ENCODE peak calls at places on chromosomes 12 and 14, in seven cellular contexts. One of them, this sample, is unnamed.
A peak's percentile ranks its signal among the peaks of the same experiment; 100 is the strongest.

GRCh38 chr12:9640024-9640423 is 29.5 kb upstream of the CLEC2D start:
- DNase-seq in GM13977: no peak
- DNase-seq in mammary epithelial cell: no peak
- DNase-seq in RCC 7860: no peak
- DNase-seq in right lobe of liver: no peak
- DNase-seq in AG09309: no peak
- DNase-seq in AG04449: no peak
- DNase-seq in this sample: no peak

GRCh38 chr14:69880051-69880487 is 853 bp downstream of the SMOC1 start:
- DNase-seq in RCC 7860: no peak
- DNase-seq in mammary epithelial cell: peak; percentile 27
- DNase-seq in AG04449: no peak
- DNase-seq in right lobe of liver: no peak
- DNase-seq in AG09309: no peak
- DNase-seq in GM13977: no peak
- DNase-seq in this sample: no peak

GRCh38 chr14:65433646-65434045 is 21.1 kb downstream of the FUT8 start:
- DNase-seq in RCC 7860: no peak
- DNase-seq in right lobe of liver: no peak
- DNase-seq in GM13977: no peak
- DNase-seq in mammary epithelial cell: no peak
- DNase-seq in AG09309: no peak
- DNase-seq in AG04449: no peak
- DNase-seq in this sample: no peak

GRCh38 chr12:14981049-14981448 is 8.2 kb downstream of the PDE6H start:
- DNase-seq in right lobe of liver: peak; percentile 54
- DNase-seq in RCC 7860: no peak
- DNase-seq in GM13977: peak; percentile 9
- DNase-seq in mammary epithelial cell: no peak
- DNase-seq in AG09309: no peak
- DNase-seq in AG04449: no peak
- DNase-seq in this sample: no peak

GRCh38 chr12:117240356-117240755 is 50.1 kb upstream of the FBXO21 start:
- DNase-seq in AG09309: no peak
- DNase-seq in mammary epithelial cell: no peak
- DNase-seq in RCC 7860: no peak
- DNase-seq in right lobe of liver: no peak
- DNase-seq in AG04449: no peak
- DNase-seq in GM13977: no peak
- DNase-seq in this sample: peak; percentile 83

GRCh38 chr14:33987565-33988080 is 36.7 kb upstream of the EGLN3 start:
- DNase-seq in RCC 7860: no peak
- DNase-seq in AG09309: no peak
- DNase-seq in AG04449: no peak
- DNase-seq in GM13977: no peak
- DNase-seq in right lobe of liver: no peak
- DNase-seq in mammary epithelial cell: no peak
- DNase-seq in this sample: no peak

GRCh38 chr12:124030510-124030909 is 57.5 kb downstream of the ZNF664 start:
- DNase-seq in AG04449: peak; percentile 73
- DNase-seq in RCC 7860: no peak
- DNase-seq in right lobe of liver: no peak
- DNase-seq in AG09309: no peak
- DNase-seq in GM13977: no peak
- DNase-seq in mammary epithelial cell: no peak
- DNase-seq in this sample: no peak

GRCh38 chr14:34604990-34605389 is 25.0 kb downstream of the SNX6 start:
- DNase-seq in RCC 7860: no peak
- DNase-seq in GM13977: no peak
- DNase-seq in AG09309: no peak
- DNase-seq in right lobe of liver: no peak
- DNase-seq in mammary epithelial cell: no peak
- DNase-seq in AG04449: no peak
- DNase-seq in this sample: no peak

GRCh38 chr12:97476255-97476654 is 13.7 kb downstream of the RMST start:
- DNase-seq in GM13977: no peak
- DNase-seq in right lobe of liver: no peak
- DNase-seq in AG04449: no peak
- DNase-seq in AG09309: no peak
- DNase-seq in RCC 7860: no peak
- DNase-seq in mammary epithelial cell: no peak
- DNase-seq in this sample: no peak

GRCh38 chr12:47651368-47652254 is 54.2 kb downstream of the RPAP3 start:
- DNase-seq in right lobe of liver: no peak
- DNase-seq in GM13977: peak; percentile 19
- DNase-seq in AG04449: peak; percentile 4
- DNase-seq in RCC 7860: peak; percentile 56
- DNase-seq in AG09309: peak; percentile 24
- DNase-seq in mammary epithelial cell: peak; percentile 55
- DNase-seq in this sample: peak; percentile 70

GRCh38 chr12:69430942-69431603 is 39.1 kb upstream of the FRS2 start:
- DNase-seq in mammary epithelial cell: no peak
- DNase-seq in AG04449: no peak
- DNase-seq in RCC 7860: no peak
- DNase-seq in AG09309: no peak
- DNase-seq in GM13977: no peak
- DNase-seq in right lobe of liver: peak; percentile 63
- DNase-seq in this sample: no peak

GRCh38 chr12:47270782-47271664 is 191.3 kb upstream of the AMIGO2 start:
- DNase-seq in right lobe of liver: no peak
- DNase-seq in AG04449: peak; percentile 85
- DNase-seq in AG09309: peak; percentile 82
- DNase-seq in RCC 7860: peak; percentile 99
- DNase-seq in mammary epithelial cell: peak; percentile 97
- DNase-seq in GM13977: no peak
- DNase-seq in this sample: no peak

GRCh38 chr12:65779091-65779642 is 45.1 kb upstream of the HMGA2 start:
- DNase-seq in mammary epithelial cell: peak; percentile 45
- DNase-seq in GM13977: no peak
- DNase-seq in AG04449: no peak
- DNase-seq in RCC 7860: peak; percentile 49
- DNase-seq in AG09309: peak; percentile 10
- DNase-seq in right lobe of liver: no peak
- DNase-seq in this sample: no peak

GRCh38 chr12:104846056-104846762 is 111.9 kb downstream of the SLC41A2 start:
- DNase-seq in mammary epithelial cell: no peak
- DNase-seq in RCC 7860: no peak
- DNase-seq in GM13977: no peak
- DNase-seq in right lobe of liver: no peak
- DNase-seq in AG04449: no peak
- DNase-seq in AG09309: peak; percentile 14
- DNase-seq in this sample: no peak

GRCh38 chr12:56271031-56271430 is 4.3 kb downstream of the COQ10A start:
- DNase-seq in AG09309: no peak
- DNase-seq in RCC 7860: peak; percentile 11
- DNase-seq in mammary epithelial cell: peak; percentile 16
- DNase-seq in AG04449: no peak
- DNase-seq in GM13977: no peak
- DNase-seq in right lobe of liver: no peak
- DNase-seq in this sample: peak; percentile 21

GRCh38 chr12:83664650-83665049 is 977.9 kb downstream of the TMTC2 start:
- DNase-seq in AG09309: no peak
- DNase-seq in RCC 7860: no peak
- DNase-seq in mammary epithelial cell: no peak
- DNase-seq in right lobe of liver: no peak
- DNase-seq in GM13977: no peak
- DNase-seq in AG04449: no peak
- DNase-seq in this sample: peak; percentile 97

GRCh38 chr14:55245657-55246268 is 25.5 kb upstream of the FBXO34 start:
- DNase-seq in RCC 7860: no peak
- DNase-seq in right lobe of liver: no peak
- DNase-seq in mammary epithelial cell: peak; percentile 21
- DNase-seq in AG04449: no peak
- DNase-seq in AG09309: no peak
- DNase-seq in GM13977: peak; percentile 54
- DNase-seq in this sample: no peak

GRCh38 chr12:55676707-55677106 is 31.0 kb downstream of the ITGA7 start:
- DNase-seq in AG09309: no peak
- DNase-seq in RCC 7860: no peak
- DNase-seq in AG04449: no peak
- DNase-seq in mammary epithelial cell: no peak
- DNase-seq in right lobe of liver: no peak
- DNase-seq in GM13977: no peak
- DNase-seq in this sample: no peak

GRCh38 chr12:109387425-109388166 is 39.9 kb downstream of the MYO1H start:
- DNase-seq in RCC 7860: no peak
- DNase-seq in mammary epithelial cell: peak; percentile 3
- DNase-seq in right lobe of liver: no peak
- DNase-seq in AG09309: no peak
- DNase-seq in AG04449: no peak
- DNase-seq in GM13977: no peak
- DNase-seq in this sample: peak; percentile 78

GRCh38 chr12:115984607-115985006 is 292.9 kb downstream of the MED13L start:
- DNase-seq in right lobe of liver: no peak
- DNase-seq in mammary epithelial cell: no peak
- DNase-seq in GM13977: no peak
- DNase-seq in RCC 7860: no peak
- DNase-seq in AG04449: no peak
- DNase-seq in AG09309: no peak
- DNase-seq in this sample: peak; percentile 85

GRCh38 chr12:97637770-97638169 is 175.2 kb downstream of the RMST start:
- DNase-seq in AG09309: no peak
- DNase-seq in AG04449: no peak
- DNase-seq in GM13977: no peak
- DNase-seq in RCC 7860: no peak
- DNase-seq in mammary epithelial cell: no peak
- DNase-seq in right lobe of liver: no peak
- DNase-seq in this sample: no peak

GRCh38 chr12:103588680-103589079 is 1.6 kb downstream of the STAB2 start:
- DNase-seq in AG04449: no peak
- DNase-seq in GM13977: no peak
- DNase-seq in AG09309: no peak
- DNase-seq in RCC 7860: no peak
- DNase-seq in right lobe of liver: no peak
- DNase-seq in mammary epithelial cell: no peak
- DNase-seq in this sample: no peak

GRCh38 chr12:51893786-51894185 is 5.9 kb downstream of the ANKRD33 start:
- DNase-seq in AG04449: no peak
- DNase-seq in RCC 7860: no peak
- DNase-seq in GM13977: no peak
- DNase-seq in right lobe of liver: no peak
- DNase-seq in AG09309: no peak
- DNase-seq in mammary epithelial cell: no peak
- DNase-seq in this sample: no peak

GRCh38 chr12:66901136-66901932 is 222.5 kb upstream of the GRIP1 start:
- DNase-seq in right lobe of liver: no peak
- DNase-seq in AG09309: no peak
- DNase-seq in GM13977: peak; percentile 26
- DNase-seq in RCC 7860: no peak
- DNase-seq in AG04449: no peak
- DNase-seq in mammary epithelial cell: peak; percentile 24
- DNase-seq in this sample: no peak

GRCh38 chr14:76591270-76591669 is 170.0 kb upstream of the VASH1 start:
- DNase-seq in RCC 7860: no peak
- DNase-seq in mammary epithelial cell: no peak
- DNase-seq in GM13977: no peak
- DNase-seq in AG09309: no peak
- DNase-seq in right lobe of liver: no peak
- DNase-seq in AG04449: no peak
- DNase-seq in this sample: no peak

GRCh38 chr12:77932216-77932615 is 101.5 kb downstream of the NAV3 start:
- DNase-seq in RCC 7860: no peak
- DNase-seq in AG09309: no peak
- DNase-seq in mammary epithelial cell: no peak
- DNase-seq in GM13977: no peak
- DNase-seq in right lobe of liver: no peak
- DNase-seq in AG04449: no peak
- DNase-seq in this sample: peak; percentile 18

GRCh38 chr14:93011650-93012317 is 88.8 kb downstream of the CHGA start:
- DNase-seq in mammary epithelial cell: no peak
- DNase-seq in RCC 7860: no peak
- DNase-seq in AG04449: no peak
- DNase-seq in right lobe of liver: no peak
- DNase-seq in AG09309: no peak
- DNase-seq in GM13977: no peak
- DNase-seq in this sample: peak; percentile 52

GRCh38 chr12:32201096-32201495 is 94.4 kb downstream of the BICD1 start:
- DNase-seq in GM13977: no peak
- DNase-seq in mammary epithelial cell: no peak
- DNase-seq in RCC 7860: no peak
- DNase-seq in AG04449: no peak
- DNase-seq in right lobe of liver: no peak
- DNase-seq in AG09309: no peak
- DNase-seq in this sample: no peak

GRCh38 chr12:66352197-66352596 is 49.9 kb downstream of the HELB start:
- DNase-seq in right lobe of liver: no peak
- DNase-seq in AG09309: no peak
- DNase-seq in AG04449: no peak
- DNase-seq in mammary epithelial cell: no peak
- DNase-seq in RCC 7860: no peak
- DNase-seq in GM13977: no peak
- DNase-seq in this sample: peak; percentile 40

GRCh38 chr12:8455727-8456360 is at the start of gene CLEC6A:
- DNase-seq in mammary epithelial cell: no peak
- DNase-seq in right lobe of liver: no peak
- DNase-seq in AG09309: no peak
- DNase-seq in AG04449: no peak
- DNase-seq in GM13977: no peak
- DNase-seq in RCC 7860: no peak
- DNase-seq in this sample: no peak

GRCh38 chr14:85316701-85317100 is 213.2 kb upstream of the FLRT2 start:
- DNase-seq in AG09309: no peak
- DNase-seq in AG04449: no peak
- DNase-seq in right lobe of liver: no peak
- DNase-seq in RCC 7860: peak; percentile 6
- DNase-seq in mammary epithelial cell: peak; percentile 11
- DNase-seq in GM13977: no peak
- DNase-seq in this sample: no peak

GRCh38 chr12:80892597-80893445 is 44.9 kb downstream of the LIN7A start:
- DNase-seq in AG04449: peak; percentile 31
- DNase-seq in GM13977: peak; percentile 18
- DNase-seq in mammary epithelial cell: no peak
- DNase-seq in right lobe of liver: no peak
- DNase-seq in AG09309: peak; percentile 28
- DNase-seq in RCC 7860: no peak
- DNase-seq in this sample: no peak

GRCh38 chr14:67856806-67857205 is 37.2 kb downstream of the RAD51B start:
- DNase-seq in mammary epithelial cell: no peak
- DNase-seq in AG04449: peak; percentile 19
- DNase-seq in GM13977: no peak
- DNase-seq in RCC 7860: no peak
- DNase-seq in AG09309: peak; percentile 7
- DNase-seq in right lobe of liver: no peak
- DNase-seq in this sample: no peak

GRCh38 chr12:56029666-56030293 is 8.9 kb downstream of the IKZF4 start:
- DNase-seq in mammary epithelial cell: no peak
- DNase-seq in AG04449: no peak
- DNase-seq in right lobe of liver: no peak
- DNase-seq in RCC 7860: peak; percentile 24
- DNase-seq in GM13977: peak; percentile 71
- DNase-seq in AG09309: peak; percentile 27
- DNase-seq in this sample: no peak

GRCh38 chr12:103855036-103855712 is 14.1 kb upstream of the NT5DC3 start:
- DNase-seq in RCC 7860: peak; percentile 74
- DNase-seq in AG09309: no peak
- DNase-seq in GM13977: no peak
- DNase-seq in AG04449: peak; percentile 40
- DNase-seq in right lobe of liver: no peak
- DNase-seq in mammary epithelial cell: peak; percentile 35
- DNase-seq in this sample: no peak

GRCh38 chr12:96571101-96571862 is 81.9 kb downstream of the CFAP54 start:
- DNase-seq in RCC 7860: no peak
- DNase-seq in GM13977: peak; percentile 27
- DNase-seq in AG04449: no peak
- DNase-seq in right lobe of liver: no peak
- DNase-seq in AG09309: no peak
- DNase-seq in mammary epithelial cell: no peak
- DNase-seq in this sample: no peak

GRCh38 chr12:42631507-42631906 is 42.0 kb upstream of the PRICKLE1 start:
- DNase-seq in AG04449: no peak
- DNase-seq in RCC 7860: no peak
- DNase-seq in right lobe of liver: no peak
- DNase-seq in AG09309: peak; percentile 14
- DNase-seq in mammary epithelial cell: no peak
- DNase-seq in GM13977: no peak
- DNase-seq in this sample: no peak